ENCODE peak calls at places on chromosomes 12 and 14, in nine cellular contexts. One of them, this sample, is unnamed.

GRCh38 chr12:94435511-94435927 is 24.1 kb downstream of the CEP83 start:
- DNase-seq in stomach: no peak
- DNase-seq in transverse colon: no peak
- DNase-seq in HL-60: no peak
- DNase-seq in prostate gland: no peak
- DNase-seq in GM23338: no peak
- DNase-seq in sigmoid colon: no peak
- DNase-seq in K562: no peak
- DNase-seq in suprapubic skin: no peak
- DNase-seq in this sample: no peak

GRCh38 chr12:28650906-28651305 is 460.6 kb downstream of the CCDC91 start:
- DNase-seq in stomach: no peak
- DNase-seq in transverse colon: no peak
- DNase-seq in HL-60: no peak
- DNase-seq in prostate gland: no peak
- DNase-seq in GM23338: no peak
- DNase-seq in sigmoid colon: no peak
- DNase-seq in K562: no peak
- DNase-seq in suprapubic skin: no peak
- DNase-seq in this sample: no peak

GRCh38 chr14:34179723-34180122 is 228.8 kb upstream of the EGLN3 start:
- DNase-seq in stomach: peak; percentile 57
- DNase-seq in transverse colon: no peak
- DNase-seq in HL-60: no peak
- DNase-seq in prostate gland: no peak
- DNase-seq in GM23338: no peak
- DNase-seq in sigmoid colon: no peak
- DNase-seq in K562: no peak
- DNase-seq in suprapubic skin: no peak
- DNase-seq in this sample: no peak

GRCh38 chr14:38554046-38554445 is 298.2 kb upstream of the CLEC14A start:
- DNase-seq in stomach: no peak
- DNase-seq in transverse colon: no peak
- DNase-seq in HL-60: no peak
- DNase-seq in prostate gland: no peak
- DNase-seq in GM23338: no peak
- DNase-seq in sigmoid colon: no peak
- DNase-seq in K562: no peak
- DNase-seq in suprapubic skin: no peak
- DNase-seq in this sample: no peak

GRCh38 chr14:49766839-49767238 is 1.1 kb upstream of the KLHDC2 start:
- DNase-seq in stomach: no peak
- DNase-seq in transverse colon: peak; percentile 13
- DNase-seq in HL-60: no peak
- DNase-seq in prostate gland: no peak
- DNase-seq in GM23338: no peak
- DNase-seq in sigmoid colon: no peak
- DNase-seq in K562: no peak
- DNase-seq in suprapubic skin: no peak
- DNase-seq in this sample: no peak

GRCh38 chr12:50057000-50057841 is at the start of gene ASIC1:
- DNase-seq in stomach: peak; percentile 65
- DNase-seq in transverse colon: peak; percentile 60
- DNase-seq in HL-60: peak; percentile 65
- DNase-seq in prostate gland: peak; percentile 66
- DNase-seq in GM23338: peak; percentile 79
- DNase-seq in sigmoid colon: peak; percentile 88
- DNase-seq in K562: peak; percentile 53
- DNase-seq in suprapubic skin: no peak
- DNase-seq in this sample: no peak

GRCh38 chr12:64571346-64571745 is 38.9 kb upstream of the RASSF3 start:
- DNase-seq in stomach: no peak
- DNase-seq in transverse colon: peak; percentile 16
- DNase-seq in HL-60: no peak
- DNase-seq in prostate gland: no peak
- DNase-seq in GM23338: no peak
- DNase-seq in sigmoid colon: no peak
- DNase-seq in K562: no peak
- DNase-seq in suprapubic skin: no peak
- DNase-seq in this sample: no peak

GRCh38 chr14:94622653-94623421 is 10.6 kb downstream of the SERPINA3 start:
- DNase-seq in stomach: no peak
- DNase-seq in transverse colon: no peak
- DNase-seq in HL-60: no peak
- DNase-seq in prostate gland: no peak
- DNase-seq in GM23338: no peak
- DNase-seq in sigmoid colon: peak; percentile 25
- DNase-seq in K562: no peak
- DNase-seq in suprapubic skin: no peak
- DNase-seq in this sample: no peak

DNA sequence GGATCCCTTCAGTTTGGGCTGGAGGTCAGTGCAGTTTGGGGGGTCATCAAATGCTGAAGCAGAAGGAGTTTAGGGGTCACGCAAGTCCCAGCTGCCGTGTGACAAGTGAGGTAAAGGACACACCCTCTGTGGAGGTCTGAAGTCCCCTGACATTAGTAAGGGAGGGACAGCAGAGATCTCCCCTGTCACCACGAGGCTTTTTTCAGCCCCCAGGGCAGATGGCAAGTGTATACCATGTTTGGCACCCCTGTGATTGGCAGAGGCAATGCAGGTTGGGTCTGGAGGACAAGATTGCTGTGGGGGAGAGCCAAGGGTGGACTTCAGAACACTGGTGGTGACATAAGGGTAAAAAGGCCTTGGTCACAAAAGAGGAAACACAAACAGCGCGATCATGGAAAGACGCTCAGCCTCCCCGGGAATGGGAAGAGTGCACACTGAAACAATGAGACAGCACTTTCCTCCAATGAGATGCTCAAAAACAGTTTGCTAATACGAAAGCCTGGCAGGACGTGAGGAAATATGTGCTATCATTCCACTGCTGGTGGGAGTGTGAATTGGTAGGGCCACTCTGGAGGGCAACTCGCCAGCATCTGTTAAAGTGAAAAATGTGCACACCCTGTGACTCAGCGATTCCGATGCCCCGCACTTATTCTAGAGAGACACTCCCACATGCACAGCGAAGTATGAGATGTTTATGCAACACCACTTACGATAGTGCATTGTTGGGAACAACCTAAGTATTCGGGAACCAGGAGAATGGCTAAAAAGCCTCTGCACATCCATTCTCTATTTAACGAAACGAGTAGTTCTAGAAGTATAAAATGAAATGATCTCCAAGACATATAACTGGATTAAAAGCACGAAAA is 14.4 kb upstream of the CD27 start:
- DNase-seq in stomach: peak; percentile 87
- DNase-seq in transverse colon: peak; percentile 88
- DNase-seq in HL-60: peak; percentile 93
- DNase-seq in prostate gland: peak; percentile 73
- DNase-seq in GM23338: no peak
- DNase-seq in sigmoid colon: peak; percentile 96
- DNase-seq in K562: peak; percentile 70
- DNase-seq in suprapubic skin: peak; percentile 93
- DNase-seq in this sample: peak; percentile 98
- TF ChIP-seq POLR2AphosphoS5 in stomach: peak; percentile 92
- TF ChIP-seq POLR2AphosphoS5 in transverse colon: peak; percentile 77
- TF ChIP-seq POLR2AphosphoS5 in HL-60: peak; percentile 65
- TF ChIP-seq POLR2AphosphoS5 in prostate gland: no peak
- TF ChIP-seq POLR2AphosphoS5 in GM23338: no peak
- TF ChIP-seq POLR2AphosphoS5 in sigmoid colon: peak; percentile 70
- TF ChIP-seq POLR2AphosphoS5 in K562: no peak
- TF ChIP-seq POLR2AphosphoS5 in suprapubic skin: peak; percentile 51
- TF ChIP-seq POLR2AphosphoS5 in this sample: peak; percentile 48

GRCh38 chr12:4817813-4818212 is 91.9 kb upstream of the KCNA1 start:
- DNase-seq in stomach: no peak
- DNase-seq in transverse colon: no peak
- DNase-seq in HL-60: no peak
- DNase-seq in prostate gland: no peak
- DNase-seq in GM23338: no peak
- DNase-seq in sigmoid colon: no peak
- DNase-seq in K562: no peak
- DNase-seq in suprapubic skin: no peak
- DNase-seq in this sample: no peak

GRCh38 chr12:4812621-4813327 is 92.6 kb downstream of the GALNT8 start:
- DNase-seq in stomach: no peak
- DNase-seq in transverse colon: no peak
- DNase-seq in HL-60: no peak
- DNase-seq in prostate gland: no peak
- DNase-seq in GM23338: no peak
- DNase-seq in sigmoid colon: no peak
- DNase-seq in K562: no peak
- DNase-seq in suprapubic skin: no peak
- DNase-seq in this sample: no peak

GRCh38 chr12:4816776-4817530 is 92.8 kb upstream of the KCNA1 start:
- DNase-seq in stomach: no peak
- DNase-seq in transverse colon: no peak
- DNase-seq in HL-60: no peak
- DNase-seq in prostate gland: no peak
- DNase-seq in GM23338: no peak
- DNase-seq in sigmoid colon: no peak
- DNase-seq in K562: no peak
- DNase-seq in suprapubic skin: no peak
- DNase-seq in this sample: no peak

GRCh38 chr12:4813741-4814140 is 93.5 kb downstream of the GALNT8 start:
- DNase-seq in stomach: no peak
- DNase-seq in transverse colon: no peak
- DNase-seq in HL-60: no peak
- DNase-seq in prostate gland: no peak
- DNase-seq in GM23338: no peak
- DNase-seq in sigmoid colon: no peak
- DNase-seq in K562: no peak
- DNase-seq in suprapubic skin: no peak
- DNase-seq in this sample: no peak

DNA sequence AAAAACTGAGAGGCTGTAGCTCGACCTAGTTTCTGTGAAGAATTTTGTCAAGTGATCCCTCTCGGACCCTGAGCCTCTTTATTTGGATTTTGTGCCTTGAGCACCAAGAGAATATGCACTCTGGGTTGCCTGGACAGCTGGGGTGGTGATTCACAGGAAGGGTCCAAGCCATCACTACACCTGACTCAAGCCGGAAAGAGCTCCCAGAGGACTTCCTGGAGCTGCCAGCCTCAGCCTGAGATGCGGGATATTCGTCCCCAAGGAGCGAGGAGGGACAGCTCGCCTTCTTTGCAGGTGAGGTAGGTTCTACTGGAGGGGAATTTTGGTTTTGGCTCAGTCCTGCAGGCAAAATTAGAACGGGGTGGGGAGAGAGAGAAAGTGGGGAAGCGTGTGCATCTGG is 94.3 kb downstream of the GALNT8 start:
- DNase-seq in stomach: no peak
- DNase-seq in transverse colon: no peak
- DNase-seq in HL-60: no peak
- DNase-seq in prostate gland: no peak
- DNase-seq in GM23338: no peak
- DNase-seq in sigmoid colon: no peak
- DNase-seq in K562: no peak
- DNase-seq in suprapubic skin: no peak
- DNase-seq in this sample: no peak
- TF ChIP-seq POLR2AphosphoS5 in stomach: no peak
- TF ChIP-seq POLR2AphosphoS5 in transverse colon: no peak
- TF ChIP-seq POLR2AphosphoS5 in HL-60: no peak
- TF ChIP-seq POLR2AphosphoS5 in prostate gland: no peak
- TF ChIP-seq POLR2AphosphoS5 in GM23338: no peak
- TF ChIP-seq POLR2AphosphoS5 in sigmoid colon: no peak
- TF ChIP-seq POLR2AphosphoS5 in K562: no peak
- TF ChIP-seq POLR2AphosphoS5 in suprapubic skin: no peak
- TF ChIP-seq POLR2AphosphoS5 in this sample: no peak

GRCh38 chr12:86233126-86233525 is 23.1 kb downstream of the MGAT4C start:
- DNase-seq in stomach: no peak
- DNase-seq in transverse colon: no peak
- DNase-seq in HL-60: no peak
- DNase-seq in prostate gland: no peak
- DNase-seq in GM23338: no peak
- DNase-seq in sigmoid colon: no peak
- DNase-seq in K562: no peak
- DNase-seq in suprapubic skin: no peak
- DNase-seq in this sample: no peak

GRCh38 chr12:86234309-86234708 is 21.9 kb downstream of the MGAT4C start:
- DNase-seq in stomach: no peak
- DNase-seq in transverse colon: no peak
- DNase-seq in HL-60: no peak
- DNase-seq in prostate gland: no peak
- DNase-seq in GM23338: no peak
- DNase-seq in sigmoid colon: no peak
- DNase-seq in K562: no peak
- DNase-seq in suprapubic skin: no peak
- DNase-seq in this sample: no peak

GRCh38 chr12:86229772-86230171 is 26.4 kb downstream of the MGAT4C start:
- DNase-seq in stomach: no peak
- DNase-seq in transverse colon: no peak
- DNase-seq in HL-60: no peak
- DNase-seq in prostate gland: no peak
- DNase-seq in GM23338: no peak
- DNase-seq in sigmoid colon: no peak
- DNase-seq in K562: no peak
- DNase-seq in suprapubic skin: no peak
- DNase-seq in this sample: no peak

GRCh38 chr12:86228656-86229055 is 27.5 kb downstream of the MGAT4C start:
- DNase-seq in stomach: no peak
- DNase-seq in transverse colon: no peak
- DNase-seq in HL-60: no peak
- DNase-seq in prostate gland: no peak
- DNase-seq in GM23338: no peak
- DNase-seq in sigmoid colon: no peak
- DNase-seq in K562: no peak
- DNase-seq in suprapubic skin: no peak
- DNase-seq in this sample: no peak

DNA sequence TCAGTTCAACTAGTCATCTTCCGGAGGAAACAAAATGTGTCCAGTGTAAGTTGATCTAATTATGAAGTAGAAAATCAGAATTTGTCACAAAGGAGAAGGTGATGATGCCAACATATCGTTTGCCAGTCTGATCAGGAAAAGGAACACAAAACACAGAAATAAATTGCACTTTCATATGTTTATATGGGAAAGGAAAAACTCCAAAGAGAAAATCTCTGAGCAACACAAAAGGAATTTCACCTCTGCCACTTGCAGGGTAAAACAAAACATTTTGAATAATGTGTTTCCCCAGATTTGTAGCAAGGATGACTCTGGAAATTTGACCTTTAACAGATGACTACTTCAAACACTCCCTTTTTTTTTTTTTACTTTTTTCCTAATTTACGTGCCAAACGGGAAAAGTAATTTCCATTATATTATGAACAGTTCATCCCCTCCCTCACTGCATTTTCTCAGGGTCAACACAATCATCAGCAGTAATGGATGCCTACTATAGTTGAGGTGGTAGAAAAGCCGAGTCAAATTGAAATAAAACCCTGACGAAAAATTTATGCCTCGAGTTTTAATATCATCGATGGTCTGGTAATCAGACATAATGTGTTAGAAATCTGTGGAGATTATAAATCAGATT is 25.6 kb downstream of the MGAT4C start:
- DNase-seq in stomach: no peak
- DNase-seq in transverse colon: no peak
- DNase-seq in HL-60: no peak
- DNase-seq in prostate gland: no peak
- DNase-seq in GM23338: no peak
- DNase-seq in sigmoid colon: no peak
- DNase-seq in K562: no peak
- DNase-seq in suprapubic skin: no peak
- DNase-seq in this sample: no peak
- TF ChIP-seq POLR2AphosphoS5 in stomach: no peak
- TF ChIP-seq POLR2AphosphoS5 in transverse colon: no peak
- TF ChIP-seq POLR2AphosphoS5 in HL-60: no peak
- TF ChIP-seq POLR2AphosphoS5 in prostate gland: no peak
- TF ChIP-seq POLR2AphosphoS5 in GM23338: no peak
- TF ChIP-seq POLR2AphosphoS5 in sigmoid colon: no peak
- TF ChIP-seq POLR2AphosphoS5 in K562: no peak
- TF ChIP-seq POLR2AphosphoS5 in suprapubic skin: no peak
- TF ChIP-seq POLR2AphosphoS5 in this sample: no peak

GRCh38 chr14:64235652-64236640 is 58.2 kb downstream of the ESR2 start:
- DNase-seq in stomach: no peak
- DNase-seq in transverse colon: peak; percentile 63
- DNase-seq in HL-60: no peak
- DNase-seq in prostate gland: no peak
- DNase-seq in GM23338: no peak
- DNase-seq in sigmoid colon: no peak
- DNase-seq in K562: no peak
- DNase-seq in suprapubic skin: no peak
- DNase-seq in this sample: peak; percentile 5
- TF ChIP-seq POLR2AphosphoS5 in stomach: no peak
- TF ChIP-seq POLR2AphosphoS5 in transverse colon: no peak
- TF ChIP-seq POLR2AphosphoS5 in HL-60: no peak
- TF ChIP-seq POLR2AphosphoS5 in prostate gland: no peak
- TF ChIP-seq POLR2AphosphoS5 in GM23338: no peak
- TF ChIP-seq POLR2AphosphoS5 in sigmoid colon: no peak
- TF ChIP-seq POLR2AphosphoS5 in K562: no peak
- TF ChIP-seq POLR2AphosphoS5 in suprapubic skin: no peak
- TF ChIP-seq POLR2AphosphoS5 in this sample: no peak

This sample was measured in vagina.